ENCODE peak calls at places on chromosomes 13 and 19, in four cellular contexts. G is H1, C is GM12878, Q is HepG2. W is an unnamed sample.

GRCh38 chr19:46192990-46193650 is 36.4 kb upstream of the IGFL1 start:
- DNase-seq in C (no peak), Q (peak; percentile 87), G (no peak), W (no peak)

GRCh38 chr13:73966331-73966730 is 167.9 kb downstream of the KLF12 start:
- DNase-seq in G (no peak), C (no peak), Q (no peak), W (no peak)

GRCh38 chr19:49475995-49476880 is 2.2 kb downstream of the FLT3LG start:
- DNase-seq in G (no peak), Q (no peak), C (no peak), W (no peak)

GRCh38 chr19:342128-342455 is 2.5 kb downstream of the MIER2 start:
- DNase-seq in C (no peak), Q (no peak), G (no peak), W (no peak)

GRCh38 chr19:13817615-13818371 is 22.6 kb downstream of the ZSWIM4 start:
- DNase-seq in C (no peak), G (peak; percentile 98), Q (no peak), W (no peak)

GRCh38 chr19:16244091-16244490 is 46.4 kb downstream of the AP1M1 start:
- DNase-seq in Q (no peak), C (no peak), G (no peak), W (no peak)

GRCh38 chr19:2022289-2022688 is 6.8 kb upstream of the BTBD2 start:
- DNase-seq in Q (no peak), C (no peak), G (no peak), W (no peak)

GRCh38 chr13:101916758-101917474 is 464.4 kb downstream of the ITGBL1 start:
- DNase-seq in Q (no peak), G (no peak), C (no peak), W (no peak)

GRCh38 chr19:41998246-41999020 is 4.4 kb upstream of the ATP1A3 start:
- DNase-seq in G (no peak), C (no peak), Q (peak; percentile 17), W (peak; percentile 33)
- TF ChIP-seq YY1 in G (no peak), C (no peak), Q (no peak), W (no peak)

GRCh38 chr19:30314056-30314804 is 58.0 kb upstream of the ZNF536 start:
- DNase-seq in G (no peak), C (no peak), Q (peak; percentile 3), W (no peak)
- TF ChIP-seq SUZ12 in G (no peak), C (no peak), Q (no peak), W (no peak)

GRCh38 chr13:41416276-41416675 is 41.1 kb upstream of the RGCC start:
- DNase-seq in C (no peak), G (no peak), Q (no peak), W (no peak)
- TF ChIP-seq YY1 in C (no peak), G (no peak), Q (no peak), W (no peak)

GRCh38 chr13:31790992-31791391 is 51.7 kb downstream of the RXFP2 start:
- DNase-seq in C (no peak), Q (no peak), G (no peak), W (no peak)
- TF ChIP-seq SUZ12 in C (no peak), Q (no peak), G (no peak), W (no peak)

W was measured in NT2/D1.